ENCODE peak calls at places on chromosomes 4 and X, in seven cellular contexts. E, M, L, Y, D, T and J are unnamed samples.
A peak's percentile ranks its signal among the peaks of the same experiment; 100 is the strongest.

GRCh38 chr4:140249351-140249750 is 95.4 kb upstream of the MAML3 start:
- DNase-seq in E (peak; percentile 79), D (no peak), L (no peak), M (no peak), T (no peak), Y (no peak), J (peak; percentile 36)

GRCh38 chr4:120948382-120948781 is 25.9 kb upstream of the PRDM5 start:
- DNase-seq in E (no peak), M (no peak), L (no peak), D (no peak), T (no peak), Y (no peak), J (no peak)

GRCh38 chrX:49230500-49231232 is 2.5 kb downstream of the CACNA1F start:
- DNase-seq in E (no peak), L (peak; percentile 89), D (peak; percentile 79), T (peak; percentile 93), M (peak; percentile 76), Y (peak; percentile 20), J (no peak)

GRCh38 chr4:153083447-153083921 is 120.8 kb upstream of the TRIM2 start:
- DNase-seq in Y (peak; percentile 90), M (no peak), E (peak; percentile 84), D (peak; percentile 69), T (no peak), L (no peak), J (peak; percentile 72)

GRCh38 chr4:1042352-1043025 is 31.1 kb downstream of the FGFRL1 start:
- DNase-seq in M (no peak), D (no peak), E (no peak), Y (no peak), T (peak; percentile 47), L (peak; percentile 51), J (no peak)

GRCh38 chr4:182593864-182594263 is 323.3 kb downstream of the DCTD start:
- DNase-seq in L (no peak), T (no peak), E (no peak), Y (no peak), M (no peak), D (no peak), J (no peak)

GRCh38 chrX:9340619-9341304 is 124.1 kb upstream of the TBL1X start:
- DNase-seq in L (peak; percentile 68), D (peak; percentile 27), Y (peak; percentile 39), E (peak; percentile 48), M (peak; percentile 74), T (no peak), J (peak; percentile 41)

GRCh38 chrX:96372313-96373046 is 312.2 kb upstream of the DIAPH2 start:
- DNase-seq in T (no peak), L (no peak), M (no peak), E (peak; percentile 79), D (no peak), Y (peak; percentile 54), J (peak; percentile 6)

GRCh38 chr4:163392328-163392727 is 48.6 kb downstream of the NPY5R start:
- DNase-seq in Y (no peak), D (no peak), L (no peak), E (no peak), T (no peak), M (no peak), J (no peak)

GRCh38 chrX:5306654-5307121 is 922.0 kb downstream of the NLGN4X start:
- DNase-seq in E (no peak), D (no peak), L (no peak), M (no peak), T (no peak), Y (peak; percentile 2), J (no peak)

GRCh38 chr4:6768539-6768905 is 14.0 kb upstream of the KIAA0232 start:
- DNase-seq in L (no peak), T (no peak), M (no peak), D (no peak), E (peak; percentile 24), Y (no peak), J (no peak)

GRCh38 chr4:19776929-19777328 is 474.8 kb upstream of the SLIT2 start:
- DNase-seq in M (no peak), D (no peak), L (no peak), Y (no peak), T (no peak), E (peak; percentile 21), J (no peak)

GRCh38 chr4:38180456-38180855 is 220.3 kb downstream of the PTTG2 start:
- DNase-seq in T (no peak), E (no peak), D (no peak), L (no peak), Y (no peak), M (no peak), J (no peak)

GRCh38 chr4:122692641-122693520 is 39.6 kb upstream of the BBS12 start:
- DNase-seq in L (no peak), Y (no peak), E (no peak), T (no peak), D (no peak), M (no peak), J (no peak)

GRCh38 chr4:52555356-52555716 is 103.8 kb downstream of the USP46 start:
- DNase-seq in T (no peak), Y (no peak), M (no peak), L (no peak), D (no peak), E (no peak), J (no peak)

GRCh38 chrX:24124227-24124799 is 25.2 kb upstream of the ZFX start:
- DNase-seq in Y (no peak), E (peak; percentile 16), T (no peak), L (no peak), M (no peak), D (no peak), J (no peak)

GRCh38 chrX:49876750-49877149 is 2.5 kb upstream of the USP27X start:
- DNase-seq in D (no peak), M (no peak), E (peak; percentile 22), T (no peak), Y (peak; percentile 42), L (no peak), J (peak; percentile 18)

GRCh38 chr4:157014621-157015591 is 43.3 kb upstream of the PDGFC start:
- DNase-seq in L (no peak), D (no peak), E (peak; percentile 91), M (no peak), T (no peak), Y (no peak), J (no peak)

GRCh38 chr4:19776021-19776459 is 475.7 kb upstream of the SLIT2 start:
- DNase-seq in E (peak; percentile 53), Y (no peak), T (no peak), M (no peak), L (no peak), D (no peak), J (no peak)

GRCh38 chrX:151902813-151903591 is 9.7 kb upstream of the MAGEA4 start:
- DNase-seq in D (no peak), E (peak; percentile 71), L (no peak), T (no peak), M (peak; percentile 80), Y (no peak), J (no peak)

GRCh38 chr4:103778221-103778620 is 58.4 kb upstream of the TACR3 start:
- DNase-seq in E (no peak), T (no peak), M (no peak), L (no peak), Y (no peak), D (no peak), J (no peak)

GRCh38 chrX:118251251-118251650 is 94.7 kb upstream of the WDR44 start:
- DNase-seq in Y (no peak), M (no peak), E (peak; percentile 53), D (no peak), L (no peak), T (no peak), J (no peak)

GRCh38 chr4:161522031-161522430 is 641.8 kb downstream of the FSTL5 start:
- DNase-seq in M (no peak), Y (peak; percentile 45), L (no peak), D (no peak), T (no peak), E (peak; percentile 12), J (no peak)

GRCh38 chrX:130994671-130995070 is 63.5 kb upstream of the ARHGAP36 start:
- DNase-seq in T (no peak), M (no peak), E (peak; percentile 37), L (no peak), Y (peak; percentile 3), D (no peak), J (peak; percentile 19)

GRCh38 chrX:129760981-129761380 is 18.8 kb upstream of the SASH3 start:
- DNase-seq in D (no peak), T (no peak), E (no peak), Y (no peak), L (peak; percentile 23), M (no peak), J (no peak)

GRCh38 chrX:23883737-23884354 is 23.9 kb downstream of the APOO start:
- DNase-seq in M (no peak), E (peak; percentile 73), D (no peak), L (no peak), T (no peak), Y (no peak), J (no peak)

GRCh38 chr4:48375651-48376291 is 34.4 kb downstream of the SLAIN2 start:
- DNase-seq in L (no peak), D (peak; percentile 31), E (peak; percentile 96), Y (no peak), M (no peak), T (no peak), J (no peak)

GRCh38 chr4:10032625-10033024 is 11.3 kb upstream of the SLC2A9 start:
- DNase-seq in L (no peak), T (no peak), Y (no peak), D (no peak), E (peak; percentile 22), M (no peak), J (no peak)

GRCh38 chr4:166092797-166093196 is 219.8 kb downstream of the TLL1 start:
- DNase-seq in L (no peak), T (no peak), D (no peak), M (no peak), E (no peak), Y (no peak), J (no peak)

GRCh38 chr4:11503166-11503565 is 74.5 kb upstream of the HS3ST1 start:
- DNase-seq in D (peak; percentile 32), E (no peak), M (no peak), T (no peak), L (peak; percentile 74), Y (peak; percentile 8), J (no peak)

GRCh38 chr4:141486375-141486997 is 149.9 kb upstream of the IL15 start:
- DNase-seq in E (peak; percentile 64), M (no peak), Y (no peak), L (no peak), D (no peak), T (no peak), J (no peak)

GRCh38 chrX:81338924-81339323 is 137.0 kb downstream of the SH3BGRL start:
- DNase-seq in Y (no peak), E (no peak), T (no peak), L (no peak), D (no peak), M (no peak), J (no peak)

GRCh38 chr4:41256131-41256739 is 493 bp upstream of the UCHL1 start:
- DNase-seq in E (peak; percentile 70), T (no peak), D (no peak), L (no peak), Y (peak; percentile 35), M (no peak), J (no peak)

GRCh38 chr4:67581913-67582312 is 23.4 kb downstream of the STAP1 start:
- DNase-seq in T (no peak), D (no peak), M (no peak), Y (no peak), E (no peak), L (no peak), J (peak; percentile 29)

GRCh38 chr4:36394352-36394903 is 113.0 kb downstream of the DTHD1 start:
- DNase-seq in Y (no peak), E (no peak), D (no peak), M (no peak), L (no peak), T (no peak), J (peak; percentile 15)

GRCh38 chr4:169009281-169010124 is 552 bp downstream of the CBR4 start:
- DNase-seq in D (peak; percentile 63), Y (peak; percentile 67), T (peak; percentile 87), L (peak; percentile 82), M (peak; percentile 87), E (peak; percentile 70), J (peak; percentile 42)

GRCh38 chr4:188018262-188018661 is 22.7 kb downstream of the ZFP42 start:
- DNase-seq in T (no peak), Y (no peak), E (no peak), D (no peak), M (no peak), L (no peak), J (no peak)

GRCh38 chrX:103155201-103155600 is 59.7 kb upstream of the BEX4 start:
- DNase-seq in L (no peak), D (no peak), E (peak; percentile 63), T (no peak), Y (no peak), M (no peak), J (no peak)